ENCODE peak calls at places on chromosomes 1 and 21, in four cellular contexts. Z is PC-3, S is fibroblast of lung, J is psoas muscle. V is an unnamed sample. For H3K4me1, the result is how much of the 10 kb centered on the place peaks cover.

GRCh38 chr1:106290805-106291537 is 765.5 kb upstream of the PRMT6 start:
- DNase-seq in Z (no peak), S (no peak), J (no peak), V (no peak)

GRCh38 chr21:29939859-29940245 is at the start of gene GRIK1:
- DNase-seq in Z (no peak), S (peak), J (no peak), V (no peak)

GRCh38 chr1:86849756-86850155 is 64.2 kb downstream of the SELENOF start:
- DNase-seq in Z (no peak), S (no peak), J (no peak), V (no peak)

GRCh38 chr1:199735660-199736059 is 291.9 kb upstream of the NR5A2 start:
- DNase-seq in Z (no peak), S (no peak), J (no peak), V (no peak)

GRCh38 chr1:911875-912739 is 11.6 kb upstream of the SAMD11 start:
- DNase-seq in Z (no peak), S (no peak), J (peak), V (peak)

GRCh38 chr1:241846862-241847539 is 1.0 kb upstream of the EXO1 start:
- DNase-seq in Z (no peak), S (no peak), J (no peak), V (no peak)

GRCh38 chr1:208479435-208479834 is 235.3 kb upstream of the PLXNA2 start:
- DNase-seq in Z (no peak), S (no peak), J (no peak), V (no peak)

GRCh38 chr1:66552829-66553228 is 18.9 kb downstream of the SGIP1 start:
- DNase-seq in Z (no peak), S (no peak), J (peak), V (no peak)

GRCh38 chr1:239429163-239429562 is 42.8 kb downstream of the CHRM3 start:
- DNase-seq in Z (no peak), S (no peak), J (no peak), V (no peak)

GRCh38 chr1:180188103-180188506 is 33.4 kb downstream of the QSOX1 start:
- DNase-seq in Z (peak), S (peak), J (peak), V (no peak)

GRCh38 chr1:117828206-117828605 is 101.2 kb downstream of the GDAP2 start:
- DNase-seq in Z (no peak), S (peak), J (peak), V (no peak)

GRCh38 chr1:40740039-40740991 is 43.3 kb upstream of the KCNQ4 start:
- DNase-seq in Z (no peak), S (no peak), J (no peak), V (no peak)

GRCh38 chr21:39663742-39664492 is 51.2 kb downstream of the B3GALT5 start:
- DNase-seq in Z (no peak), S (no peak), J (no peak), V (no peak)

GRCh38 chr1:190474587-190475305 is 2.9 kb downstream of the BRINP3 start:
- DNase-seq in Z (no peak), S (peak), J (no peak), V (no peak)

GRCh38 chr1:81978945-81979344 is 178.2 kb downstream of the ADGRL2 start:
- DNase-seq in Z (no peak), S (peak), J (no peak), V (no peak)

GRCh38 chr1:19448491-19449439 is 36.6 kb downstream of the CAPZB start:
- DNase-seq in Z (peak), S (peak), J (peak), V (no peak)

GRCh38 chr21:38083534-38083933 is 167.3 kb upstream of the KCNJ6 start:
- DNase-seq in Z (no peak), S (no peak), J (no peak), V (no peak)

GRCh38 chr1:35569956-35570355 is 3.2 kb upstream of the TFAP2E start:
- DNase-seq in Z (peak), S (peak), J (no peak), V (no peak)

GRCh38 chr21:38914531-38915385 is 109.0 kb downstream of the ETS2 start:
- DNase-seq in Z (no peak), S (peak), J (no peak), V (no peak)

GRCh38 chr1:192795913-192796312 is 12.9 kb upstream of the RGS2 start:
- DNase-seq in Z (no peak), S (no peak), J (no peak), V (no peak)

GRCh38 chr1:48099011-48099550 is 101.9 kb upstream of the TRABD2B start:
- DNase-seq in Z (no peak), S (no peak), J (no peak), V (no peak)

GRCh38 chr21:33964706-33965325 is 49.2 kb upstream of the ATP5PO start:
- DNase-seq in Z (no peak), S (peak), J (no peak), V (no peak)

GRCh38 chr1:209808059-209808494 is 2.1 kb upstream of the IRF6 start:
- DNase-seq in Z (peak), S (peak), J (no peak), V (peak)

GRCh38 chr1:215290018-215290417 is 207.5 kb downstream of the KCNK2 start:
- DNase-seq in Z (no peak), S (peak), J (no peak), V (no peak)

GRCh38 chr1:203799157-203799556 is 3.7 kb downstream of the ZBED6 start:
- DNase-seq in Z (no peak), S (peak), J (no peak), V (no peak)

GRCh38 chr1:6770727-6771567 is 14.3 kb upstream of the CAMTA1 start:
- DNase-seq in Z (peak), S (peak), J (no peak), V (no peak)

GRCh38 chr1:6385673-6386191 is 7.8 kb downstream of the ACOT7 start:
- DNase-seq in Z (peak), S (peak), J (no peak), V (peak)

GRCh38 chr1:240194120-240194519 is 102.4 kb downstream of the FMN2 start:
- DNase-seq in Z (no peak), S (peak), J (no peak), V (no peak)

GRCh38 chr1:203796223-203796747 is 862 bp downstream of the ZBED6 start:
- DNase-seq in Z (peak), S (peak), J (no peak), V (no peak)

GRCh38 chr1:162822391-162823200 is 32.1 kb downstream of the HSD17B7 start:
- DNase-seq in Z (peak), S (peak), J (no peak), V (peak)

GRCh38 chr1:111778066-111778465 is 22.4 kb downstream of the DDX20 start:
- DNase-seq in Z (no peak), S (no peak), J (no peak), V (no peak)

GRCh38 chr1:163035791-163036249 is 33.3 kb upstream of the RGS4 start:
- DNase-seq in Z (peak), S (peak), J (no peak), V (peak)

GRCh38 chr1:61709908-61710289 is 15.0 kb downstream of the TM2D1 start:
- DNase-seq in Z (no peak), S (no peak), J (no peak), V (no peak)

GRCh38 chr1:42946120-42947009 is 12.3 kb downstream of the SLC2A1 start:
- DNase-seq in Z (no peak), S (no peak), J (no peak), V (no peak)
- H3K27ac ChIP-seq in Z (peak), S (no peak), J (no peak), V (peak)

GRCh38 chr1:89126234-89126580 is 293 bp upstream of the GBP2 start:
- DNase-seq in Z (no peak), S (no peak), J (no peak), V (no peak)
- H3K4me3 ChIP-seq in Z (no peak), S (no peak), J (peak), V (no peak)

GRCh38 chr1:85504417-85504816 is 39.5 kb upstream of the DDAH1 start:
- DNase-seq in Z (peak), S (peak), J (no peak), V (no peak)

GRCh38 chr1:85496881-85497582 is 32.1 kb upstream of the DDAH1 start:
- DNase-seq in Z (no peak), S (peak), J (no peak), V (no peak)

GRCh38 chr1:85502171-85502570 is 37.2 kb upstream of the DDAH1 start:
- DNase-seq in Z (no peak), S (peak), J (no peak), V (no peak)

GRCh38 chr1:85502625-85503083 is 37.7 kb upstream of the DDAH1 start:
- DNase-seq in Z (peak), S (peak), J (no peak), V (no peak)

DNA sequence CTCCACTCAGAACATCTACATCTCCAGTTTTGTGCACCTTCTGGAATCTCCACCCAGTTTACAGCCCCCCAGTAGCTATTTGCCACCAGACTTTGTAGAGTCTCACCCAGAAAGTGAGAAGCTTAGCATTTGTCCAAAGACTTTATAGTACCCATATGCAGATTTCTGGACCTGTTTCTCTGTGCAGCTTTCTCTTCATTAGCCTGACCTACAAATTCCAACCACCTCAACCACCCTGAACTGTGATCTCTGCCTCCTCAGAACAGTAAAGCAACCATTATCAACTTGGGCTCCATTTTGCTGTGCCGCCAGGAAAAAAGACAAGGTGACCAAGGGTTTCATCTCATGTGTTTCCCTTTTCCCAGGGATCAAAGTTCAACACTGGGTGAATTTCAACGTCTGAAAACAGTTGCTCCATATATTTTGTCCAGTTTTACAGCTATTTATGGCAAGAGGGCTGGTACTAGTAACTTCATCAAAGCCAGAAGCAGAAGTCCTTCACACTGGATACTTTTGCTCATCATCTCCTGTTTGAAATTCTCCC is 36.5 kb upstream of the DDAH1 start:
- DNase-seq in Z (no peak), S (no peak), J (no peak), V (no peak)
- H3K4me1 ChIP-seq in Z (under half), S (under half), J (under half), V (under half)

GRCh38 chr1:32393136-32393535 is 1.1 kb downstream of the BSDC1 start:
- DNase-seq in Z (no peak), S (peak), J (no peak), V (no peak)

GRCh38 chr1:32390904-32391480 is 3.2 kb downstream of the BSDC1 start:
- DNase-seq in Z (no peak), S (no peak), J (no peak), V (no peak)

GRCh38 chr1:32394141-32394889 is at the start of gene BSDC1:
- DNase-seq in Z (peak), S (peak), J (peak), V (peak)

GRCh38 chr1:32393832-32394140 is 455 bp downstream of the BSDC1 start:
- DNase-seq in Z (peak), S (no peak), J (no peak), V (no peak)

DNA sequence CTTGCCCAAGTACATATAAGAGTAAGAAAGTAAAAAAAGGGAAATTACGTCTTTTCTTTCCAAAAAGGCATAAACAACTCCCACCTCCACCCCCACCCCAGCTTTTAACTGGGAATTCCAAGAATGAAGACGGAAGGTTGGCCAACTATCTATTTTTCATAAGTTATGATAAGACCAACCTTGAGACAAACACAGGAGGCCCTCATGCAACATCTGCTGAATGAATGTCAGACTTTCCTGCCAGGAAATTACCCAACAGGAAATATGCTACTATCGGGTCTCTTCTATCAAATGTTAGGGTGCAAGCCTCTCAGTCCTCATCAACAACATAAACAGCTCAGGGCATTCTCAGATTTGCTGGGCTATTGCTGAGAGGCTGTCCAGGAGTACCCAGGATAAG is 1.9 kb downstream of the BSDC1 start:
- DNase-seq in Z (no peak), S (no peak), J (no peak), V (no peak)
- H3K27ac ChIP-seq in Z (no peak), S (no peak), J (no peak), V (no peak)

GRCh38 chr1:165898837-165899236 is 71.4 kb downstream of the UCK2 start:
- DNase-seq in Z (peak), S (peak), J (no peak), V (peak)
- H3K4me3 ChIP-seq in Z (no peak), S (no peak), J (no peak), V (no peak)

GRCh38 chr1:17260738-17261137 is 11.8 kb downstream of the PADI3 start:
- DNase-seq in Z (no peak), S (no peak), J (peak), V (no peak)

GRCh38 chr1:17265162-17265561 is 16.3 kb downstream of the PADI3 start:
- DNase-seq in Z (no peak), S (peak), J (no peak), V (no peak)

GRCh38 chr1:17260264-17260663 is 11.4 kb downstream of the PADI3 start:
- DNase-seq in Z (no peak), S (no peak), J (peak), V (no peak)

GRCh38 chr1:17265950-17266349 is 17.1 kb downstream of the PADI3 start:
- DNase-seq in Z (no peak), S (no peak), J (no peak), V (no peak)

DNA sequence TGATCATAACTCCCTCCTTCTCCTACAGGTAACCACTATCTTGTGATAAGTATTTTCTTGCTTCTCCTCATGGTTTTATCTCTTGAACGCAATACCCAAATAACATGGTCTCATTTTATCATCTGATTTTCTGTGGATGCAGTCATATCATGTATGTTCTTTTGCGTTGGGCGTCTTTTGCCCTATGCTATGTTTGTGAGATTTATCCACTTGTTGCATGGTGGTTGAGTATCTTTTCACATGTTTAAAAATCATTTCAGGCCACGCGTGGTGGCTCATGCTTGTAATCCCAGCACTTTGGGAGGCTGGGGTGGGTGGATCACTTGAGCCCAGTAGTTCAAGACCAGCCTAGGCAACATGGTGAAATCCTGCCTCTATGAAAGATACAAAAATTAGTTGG is 15.6 kb downstream of the PADI3 start:
- DNase-seq in Z (no peak), S (no peak), J (no peak), V (no peak)
- H3K4me1 ChIP-seq in Z (under half), S (under half), J (under half), V (under half)